ENCODE peak calls at places on chromosomes 2 and 18, in six cellular contexts. C is CD8-positive, alpha-beta T cell; M is fibroblast of lung; J is OCI-LY7; A is HFFc6; G is fibroblast of pulmonary artery. E is an unnamed sample.

GRCh38 chr2:24825883-24826800 is 32.9 kb downstream of the CENPO start:
- DNase-seq in A (no peak), M (no peak), J (peak), G (peak), C (no peak), E (no peak)

GRCh38 chr18:49561377-49562193 is at the start of gene LIPG:
- DNase-seq in J (no peak), C (no peak), M (peak), A (no peak), G (peak), E (no peak)

GRCh38 chr18:12271376-12272235 is 17.4 kb downstream of the CIDEA start:
- DNase-seq in J (peak), A (peak), M (peak), G (peak), C (peak), E (peak)

GRCh38 chr2:172997031-172997430 is 78.6 kb upstream of the MAP3K20 start:
- DNase-seq in C (no peak), J (no peak), M (no peak), A (no peak), G (no peak), E (no peak)

GRCh38 chr2:12167525-12168317 is 421.3 kb downstream of the LPIN1 start:
- DNase-seq in A (no peak), C (no peak), J (no peak), G (no peak), M (no peak), E (no peak)

GRCh38 chr2:157830696-157831570 is 45.2 kb downstream of the ACVR1 start:
- DNase-seq in J (no peak), M (peak), G (peak), C (no peak), A (peak), E (peak)

GRCh38 chr2:20618468-20618885 is 32.4 kb downstream of the HS1BP3 start:
- DNase-seq in A (no peak), G (peak), M (no peak), C (no peak), J (no peak), E (no peak)

GRCh38 chr2:218745160-218745558 is 34.5 kb downstream of the TTLL4 start:
- DNase-seq in M (no peak), G (no peak), C (no peak), J (no peak), A (no peak), E (no peak)

GRCh38 chr2:25672500-25673169 is 742 bp downstream of the DTNB start:
- DNase-seq in M (peak), G (peak), A (peak), J (peak), C (peak), E (no peak)

GRCh38 chr18:23673725-23674124 is 11.0 kb upstream of the ANKRD29 start:
- DNase-seq in G (no peak), M (no peak), J (no peak), A (no peak), C (no peak), E (no peak)

GRCh38 chr2:202378001-202378400 is 1.9 kb downstream of the BMPR2 start:
- DNase-seq in M (no peak), J (no peak), A (no peak), G (no peak), C (no peak), E (no peak)

GRCh38 chr2:37586663-37587409 is 84.6 kb downstream of the CDC42EP3 start:
- DNase-seq in M (no peak), A (no peak), G (no peak), J (no peak), C (no peak), E (no peak)

GRCh38 chr2:143379955-143380354 is 250.7 kb downstream of the ARHGAP15 start:
- DNase-seq in A (no peak), G (no peak), M (no peak), J (no peak), C (no peak), E (no peak)

GRCh38 chr18:3485153-3486149 is 35.5 kb downstream of the TGIF1 start:
- DNase-seq in C (no peak), G (no peak), J (no peak), M (no peak), A (no peak), E (no peak)

GRCh38 chr2:174487536-174488162 is 820 bp upstream of the GPR155 start:
- DNase-seq in G (no peak), A (no peak), M (peak), C (no peak), J (no peak), E (no peak)

GRCh38 chr18:12034241-12035100 is 53.2 kb downstream of the IMPA2 start:
- DNase-seq in C (no peak), A (no peak), M (no peak), G (no peak), J (peak), E (no peak)

GRCh38 chr2:217709496-217710217 is 293.1 kb downstream of the TNS1 start:
- DNase-seq in G (no peak), A (no peak), M (no peak), C (no peak), J (no peak), E (no peak)

GRCh38 chr2:204529795-204530463 is 15.3 kb upstream of the PARD3B start:
- DNase-seq in G (no peak), A (no peak), M (no peak), J (no peak), C (no peak), E (no peak)

GRCh38 chr2:203566161-203566560 is 31.1 kb upstream of the RAPH1 start:
- DNase-seq in A (no peak), G (no peak), J (no peak), M (no peak), C (no peak), E (no peak)

GRCh38 chr2:178241852-178242551 is 47.7 kb downstream of the OSBPL6 start:
- DNase-seq in C (no peak), M (peak), G (peak), A (peak), J (no peak), E (peak)

GRCh38 chr2:151805343-151805742 is 22.9 kb downstream of the ARL5A start:
- DNase-seq in A (no peak), C (no peak), J (no peak), G (no peak), M (no peak), E (no peak)

GRCh38 chr2:107932986-107933385 is 53.3 kb upstream of the SLC5A7 start:
- DNase-seq in A (peak), J (no peak), M (peak), C (no peak), G (peak), E (no peak)

GRCh38 chr18:76274470-76275289 is 220.4 kb downstream of the ZNF516 start:
- DNase-seq in G (no peak), J (peak), C (no peak), M (no peak), A (no peak), E (no peak)

GRCh38 chr2:119062652-119063051 is 95.9 kb downstream of the C1QL2 start:
- DNase-seq in A (no peak), C (no peak), G (no peak), J (no peak), M (no peak), E (no peak)

GRCh38 chr2:174881678-174882077 is 117.4 kb upstream of the CHRNA1 start:
- DNase-seq in A (no peak), G (no peak), M (no peak), J (no peak), C (no peak), E (no peak)

GRCh38 chr2:118044849-118045248 is 31.0 kb upstream of the CCDC93 start:
- DNase-seq in C (no peak), M (no peak), J (no peak), G (no peak), A (no peak), E (no peak)

GRCh38 chr2:227325824-227326195 is 759 bp downstream of the MFF start:
- DNase-seq in J (peak), C (no peak), M (peak), G (peak), A (peak), E (no peak)

GRCh38 chr18:54263904-54264336 is 5.4 kb upstream of the POLI start:
- DNase-seq in J (peak), M (no peak), A (no peak), G (no peak), C (no peak), E (no peak)

GRCh38 chr2:150528861-150529801 is 41.7 kb upstream of the RND3 start:
- DNase-seq in M (peak), A (peak), C (no peak), G (peak), J (no peak), E (peak)

GRCh38 chr2:237170017-237170416 is 84.3 kb downstream of the COPS8 start:
- DNase-seq in J (no peak), A (no peak), C (no peak), G (no peak), M (peak), E (no peak)

GRCh38 chr2:169363570-169364150 is 1.3 kb upstream of the LRP2 start:
- DNase-seq in J (no peak), C (no peak), A (no peak), M (peak), G (peak), E (no peak)

GRCh38 chr18:61637905-61638304 is 254.9 kb downstream of the RNF152 start:
- DNase-seq in J (no peak), M (no peak), A (no peak), C (no peak), G (no peak), E (no peak)

GRCh38 chr2:12017499-12018185 is 271.2 kb downstream of the LPIN1 start:
- DNase-seq in J (no peak), M (no peak), A (no peak), C (no peak), G (no peak), E (no peak)

GRCh38 chr2:45849491-45850283 is 198.2 kb downstream of the PRKCE start:
- DNase-seq in A (peak), J (no peak), G (peak), C (no peak), M (peak), E (peak)

GRCh38 chr2:230218411-230218810 is 1.4 kb downstream of the SP110 start:
- DNase-seq in J (peak), M (no peak), G (no peak), C (no peak), A (no peak), E (no peak)

GRCh38 chr2:58447586-58447985 is 206.5 kb upstream of the FANCL start:
- DNase-seq in G (no peak), A (no peak), J (no peak), M (no peak), C (no peak), E (no peak)

GRCh38 chr2:149040451-149040850 is 2.0 kb downstream of the LYPD6B start:
- DNase-seq in C (peak), G (no peak), J (peak), A (no peak), M (no peak), E (no peak)

GRCh38 chr18:69946608-69947155 is 991 bp downstream of the CD226 start:
- DNase-seq in A (no peak), M (no peak), J (no peak), G (no peak), C (no peak), E (no peak)

GRCh38 chr2:217604527-217605279 is 398.1 kb downstream of the TNS1 start:
- DNase-seq in G (no peak), A (no peak), C (no peak), J (no peak), M (no peak), E (no peak)

DNA sequence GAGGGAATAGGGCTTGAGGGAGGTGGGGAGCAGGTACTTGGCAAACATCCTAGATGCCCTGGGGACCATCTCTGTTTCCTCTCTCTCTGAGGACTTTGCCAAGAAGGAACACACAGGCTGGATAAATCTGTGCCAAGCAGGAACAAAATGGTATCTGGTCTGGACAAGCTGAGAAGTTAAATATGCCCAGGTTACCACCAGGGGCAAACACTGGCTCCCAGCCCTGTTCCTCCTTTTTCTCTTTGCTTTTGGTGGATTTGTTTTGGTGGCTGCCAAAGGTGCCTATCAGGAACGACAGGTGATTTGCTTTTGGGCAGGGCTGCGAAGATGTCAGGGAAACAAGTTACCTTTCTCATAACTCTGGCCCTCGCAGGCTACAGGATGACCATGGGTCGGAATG is 227.5 kb upstream of the SMAD2 start:
- DNase-seq in A (no peak), C (no peak), J (no peak), M (no peak), G (no peak), E (no peak)
- TF ChIP-seq CTCF in A (no peak), C (no peak), J (no peak), M (no peak), G (no peak), E (no peak)

GRCh38 chr2:856041-856440 is 94.6 kb upstream of the SNTG2 start:
- DNase-seq in M (no peak), A (no peak), C (no peak), G (no peak), J (no peak), E (no peak)

GRCh38 chr2:852168-852567 is 98.5 kb upstream of the SNTG2 start:
- DNase-seq in M (no peak), A (no peak), J (no peak), G (no peak), C (no peak), E (no peak)

GRCh38 chr2:855177-855576 is 95.5 kb upstream of the SNTG2 start:
- DNase-seq in A (no peak), J (no peak), G (no peak), M (no peak), C (no peak), E (no peak)

GRCh38 chr2:853203-853870 is 97.3 kb upstream of the SNTG2 start:
- DNase-seq in J (no peak), M (no peak), A (no peak), G (no peak), C (no peak), E (no peak)

DNA sequence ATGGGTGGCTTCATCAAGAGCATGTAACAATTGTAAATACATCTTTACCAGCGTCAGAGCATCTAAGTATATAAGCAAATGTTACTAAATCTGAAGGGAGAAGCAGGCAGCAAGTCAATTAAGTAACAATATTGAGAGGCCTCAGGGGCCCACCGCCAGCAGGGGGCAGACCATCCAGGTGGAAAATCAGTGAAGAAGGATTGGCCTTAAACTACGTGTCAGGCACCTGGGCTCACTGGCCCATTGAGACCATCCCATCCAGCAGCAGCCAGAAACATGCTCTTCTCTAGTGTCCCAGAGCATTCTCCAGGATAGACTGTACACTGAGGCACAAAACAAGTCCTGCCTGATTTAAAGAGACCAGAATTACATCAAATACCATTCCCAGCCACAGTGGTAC is 96.2 kb upstream of the SNTG2 start:
- DNase-seq in J (peak), C (no peak), G (peak), M (peak), A (no peak), E (peak)
- TF ChIP-seq CTCF in J (peak), C (no peak), G (peak), M (peak), A (peak), E (peak)

DNA sequence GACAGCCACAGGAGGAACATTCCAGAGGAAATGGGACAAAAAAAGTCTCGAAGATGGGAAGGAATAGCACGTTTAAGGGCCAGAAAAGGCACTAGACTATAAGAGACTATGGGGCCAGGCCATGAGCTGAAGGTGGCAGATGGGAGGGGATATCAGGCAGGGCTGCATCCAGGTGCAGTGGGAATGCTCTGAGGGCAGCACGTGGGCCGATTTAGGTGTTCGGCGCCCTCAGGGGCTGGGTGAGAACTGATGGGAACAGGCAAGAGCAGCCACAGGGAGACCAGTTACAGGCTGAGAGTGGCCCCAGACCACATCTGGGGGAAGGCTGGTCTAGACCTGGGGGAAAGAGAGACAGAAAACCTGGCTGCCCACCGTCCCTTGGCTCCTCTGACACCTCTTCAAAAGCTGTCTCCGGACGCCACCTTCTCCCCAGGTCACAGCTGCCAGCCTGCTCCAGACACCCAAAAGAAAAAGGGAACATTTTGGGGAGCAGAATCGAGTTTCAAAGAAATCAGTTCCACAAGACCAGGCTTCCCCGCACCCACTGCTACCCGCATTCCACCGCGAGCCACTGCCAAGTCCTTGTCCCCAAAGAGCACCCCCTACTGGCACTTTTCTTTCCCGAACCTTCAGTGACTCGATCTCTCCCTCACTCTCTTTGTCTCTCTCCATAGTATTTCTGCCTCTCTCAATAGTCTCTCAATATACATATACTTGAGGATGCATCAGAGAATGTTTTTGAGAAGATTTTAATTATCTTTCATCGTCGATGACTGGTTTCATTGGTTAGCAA is 190.1 kb upstream of the AGAP1 start:
- DNase-seq in J (no peak), A (no peak), C (no peak), G (no peak), M (no peak), E (no peak)
- TF ChIP-seq CTCF in J (peak), A (no peak), C (no peak), G (no peak), M (peak), E (no peak)

GRCh38 chr18:48079885-48080284 is 149.4 kb upstream of the SMAD2 start:
- DNase-seq in A (no peak), C (no peak), M (no peak), J (no peak), G (no peak), E (no peak)
- TF ChIP-seq CTCF in A (no peak), C (no peak), M (no peak), J (no peak), G (no peak), E (no peak)

DNA sequence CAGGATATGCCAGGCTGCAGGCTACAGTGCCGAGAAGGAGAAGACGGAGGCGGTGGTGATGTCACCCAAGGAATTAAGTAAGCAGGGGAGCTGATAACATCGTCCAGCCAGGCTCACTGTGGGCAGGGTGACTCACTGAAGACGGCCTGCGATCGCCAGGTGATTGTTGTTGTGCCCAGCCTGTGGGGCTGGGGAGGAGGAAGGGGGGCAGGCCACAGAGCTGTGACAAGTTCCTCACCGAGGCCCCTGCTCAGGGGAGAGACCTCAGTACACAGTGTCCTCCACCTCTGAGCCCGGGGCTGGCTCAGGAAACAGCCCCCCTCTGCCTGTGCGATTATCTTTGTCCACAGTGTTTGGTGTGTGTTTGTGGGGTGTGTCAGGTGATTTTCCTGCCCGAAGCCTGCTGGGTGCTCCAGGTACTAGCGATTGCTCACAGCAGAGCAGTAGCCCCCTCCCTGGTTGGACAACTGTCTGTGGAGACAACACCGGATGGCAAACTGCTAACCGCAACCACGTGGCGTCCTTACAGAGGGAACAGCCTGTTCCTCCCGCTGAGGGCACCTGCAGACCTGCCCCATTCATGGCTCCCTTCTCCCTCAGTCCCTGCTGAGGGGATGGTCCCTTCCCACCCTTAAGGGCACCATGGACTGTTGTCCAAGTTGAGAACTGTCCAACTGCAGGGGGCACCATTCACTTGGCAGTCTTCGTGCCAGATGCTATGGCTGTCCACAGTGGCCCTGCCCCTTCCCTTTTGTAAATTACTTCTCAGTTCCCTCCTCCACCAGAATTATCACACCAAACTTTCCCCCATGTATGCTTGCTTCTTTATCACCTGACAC is 95.1 kb downstream of the ZFP36L2 start:
- DNase-seq in C (peak), A (peak), J (peak), G (peak), M (peak), E (peak)
- TF ChIP-seq CTCF in C (peak), A (peak), J (peak), G (peak), M (peak), E (peak)